ENCODE peak calls at places on chromosomes 13 and 19, in eight cellular contexts. Q, R, C, I, B, P, J and S are unnamed samples.

GRCh38 chr13:35887028-35887666 is 244.0 kb downstream of the DCLK1 start:
- DNase-seq in Q (no peak), R (no peak), C (no peak), I (no peak), B (no peak), P (no peak), J (no peak), S (no peak)

GRCh38 chr19:55677572-55678028 is 2.6 kb downstream of the EPN1 start:
- DNase-seq in Q (no peak), R (no peak), C (peak; percentile 50), I (peak; percentile 53), B (no peak), P (no peak), J (no peak), S (no peak)

GRCh38 chr19:21101511-21102242 is 19.7 kb downstream of the ZNF714 start:
- DNase-seq in Q (no peak), R (peak; percentile 32), C (no peak), I (no peak), B (no peak), P (peak; percentile 16), J (no peak), S (no peak)

GRCh38 chr13:46179576-46180368 is 2.2 kb downstream of the LCP1 start:
- DNase-seq in Q (peak; percentile 81), R (no peak), C (peak; percentile 72), I (peak; percentile 73), B (peak; percentile 81), P (no peak), J (no peak), S (no peak)

GRCh38 chr19:47796785-47797184 is 7.6 kb downstream of the TPRX1 start:
- DNase-seq in Q (no peak), R (no peak), C (no peak), I (no peak), B (no peak), P (no peak), J (no peak), S (no peak)

GRCh38 chr13:80988752-80989151 is 647.8 kb upstream of the SPRY2 start:
- DNase-seq in Q (no peak), R (no peak), C (no peak), I (no peak), B (no peak), P (no peak), J (no peak), S (no peak)

GRCh38 chr13:93450226-93450625 is 223.6 kb downstream of the GPC6 start:
- DNase-seq in Q (no peak), R (peak; percentile 79), C (no peak), I (no peak), B (no peak), P (peak; percentile 54), J (no peak), S (peak; percentile 10)

GRCh38 chr19:56141416-56141992 is 417 bp downstream of the ZNF444 start:
- DNase-seq in Q (peak; percentile 54), R (no peak), C (peak; percentile 25), I (no peak), B (peak; percentile 61), P (peak; percentile 59), J (no peak), S (no peak)

GRCh38 chr19:32606289-32606688 is 25.3 kb downstream of the PDCD5 start:
- DNase-seq in Q (no peak), R (no peak), C (no peak), I (no peak), B (no peak), P (no peak), J (no peak), S (no peak)

GRCh38 chr13:71626396-71626795 is 240.6 kb downstream of the DACH1 start:
- DNase-seq in Q (no peak), R (no peak), C (no peak), I (no peak), B (no peak), P (no peak), J (no peak), S (no peak)

GRCh38 chr19:17090501-17091074 is 15.0 kb downstream of the MYO9B start:
- DNase-seq in Q (no peak), R (peak; percentile 73), C (no peak), I (no peak), B (no peak), P (peak; percentile 29), J (no peak), S (no peak)

GRCh38 chr19:13887039-13887438 is 10.1 kb downstream of the NANOS3 start:
- DNase-seq in Q (no peak), R (no peak), C (no peak), I (no peak), B (no peak), P (peak; percentile 43), J (no peak), S (no peak)

GRCh38 chr13:111893607-111894443 is 173.1 kb upstream of the SOX1 start:
- DNase-seq in Q (no peak), R (no peak), C (no peak), I (no peak), B (no peak), P (no peak), J (no peak), S (no peak)

GRCh38 chr13:99911069-99911964 is 60.2 kb downstream of the ZIC5 start:
- DNase-seq in Q (no peak), R (no peak), C (no peak), I (no peak), B (no peak), P (no peak), J (no peak), S (no peak)

GRCh38 chr19:38485541-38486285 is 52.2 kb downstream of the RYR1 start:
- DNase-seq in Q (no peak), R (no peak), C (no peak), I (no peak), B (no peak), P (no peak), J (no peak), S (no peak)

GRCh38 chr19:46416077-46416709 is 2.8 kb upstream of the CCDC8 start:
- DNase-seq in Q (no peak), R (peak; percentile 88), C (peak; percentile 77), I (peak; percentile 67), B (no peak), P (peak; percentile 86), J (peak; percentile 85), S (no peak)

GRCh38 chr13:104043184-104043583 is 977.0 kb upstream of the SLC10A2 start:
- DNase-seq in Q (no peak), R (peak; percentile 17), C (no peak), I (no peak), B (no peak), P (no peak), J (no peak), S (peak; percentile 10)

GRCh38 chr13:32323912-32324311 is 8.6 kb downstream of the BRCA2 start:
- DNase-seq in Q (no peak), R (peak; percentile 81), C (no peak), I (no peak), B (no peak), P (peak; percentile 83), J (no peak), S (no peak)

DNA sequence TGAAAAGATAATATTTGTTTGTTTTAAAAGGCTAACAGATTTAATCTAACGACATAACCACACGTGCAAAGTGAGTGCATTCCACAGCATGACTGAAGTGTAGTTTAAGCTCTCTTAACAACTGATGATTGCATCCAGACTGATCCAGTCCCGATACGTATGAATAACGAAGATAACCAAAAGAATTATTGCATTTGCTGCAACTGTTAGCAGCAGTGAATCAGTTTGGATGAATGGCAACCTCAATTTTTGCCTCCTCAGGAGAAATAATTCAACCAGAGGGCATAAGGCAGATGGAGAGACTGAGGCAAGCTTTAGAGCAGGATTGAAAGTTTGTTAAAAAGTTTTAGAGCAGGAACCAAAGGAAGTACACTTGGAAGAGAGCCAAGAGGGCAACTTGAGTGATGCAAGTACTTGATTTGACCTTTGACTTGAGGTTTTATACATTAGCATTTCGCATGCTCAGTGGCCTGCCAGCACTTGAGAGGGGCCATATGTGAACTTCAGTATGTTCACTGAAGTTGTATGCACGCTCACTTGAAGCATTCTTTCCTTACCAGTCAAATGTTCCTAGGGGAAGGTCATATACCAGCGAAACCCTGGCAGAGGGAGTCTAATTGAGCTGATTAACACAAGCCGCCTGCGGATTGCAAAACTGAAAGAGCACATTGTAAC is 835.0 kb upstream of the PCDH20 start:
- DNase-seq in Q (no peak), R (peak; percentile 6), C (no peak), I (no peak), B (no peak), P (peak; percentile 0), J (no peak), S (no peak)
- H3K27ac ChIP-seq in Q (no peak overlapping the region), R (no peak overlapping the region), C (no peak overlapping the region), I (no peak overlapping the region), B (no peak overlapping the region), P (no peak overlapping the region), J (no peak overlapping the region), S (no peak overlapping the region)

DNA sequence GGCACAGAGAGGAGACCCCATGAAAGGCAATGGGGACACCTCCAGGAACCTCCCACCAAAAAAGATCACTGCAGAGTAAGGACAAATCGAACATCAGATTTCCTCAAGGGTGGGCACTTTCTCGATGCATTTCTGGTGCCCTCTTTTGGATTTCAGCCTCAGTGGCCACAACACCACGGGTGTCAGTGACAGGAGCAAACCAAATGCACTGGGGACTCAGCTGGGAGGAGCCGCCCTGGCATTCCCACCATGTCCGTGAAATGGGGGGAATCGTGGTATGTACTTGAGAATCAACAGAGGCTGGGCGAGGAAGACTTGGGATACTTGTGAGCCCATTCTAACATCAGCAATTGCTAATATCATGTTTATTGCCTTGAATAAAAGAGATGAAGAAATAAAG is 16.3 kb downstream of the FAM187B start:
- DNase-seq in Q (no peak), R (no peak), C (no peak), I (no peak), B (no peak), P (no peak), J (no peak), S (no peak)
- H3K27ac ChIP-seq in Q (peak overlapping the region; percentile 95), R (no peak overlapping the region), C (peak overlapping the region; percentile 83), I (peak overlapping the region; percentile 51), B (no peak overlapping the region), P (no peak overlapping the region), J (no peak overlapping the region), S (no peak overlapping the region)

GRCh38 chr19:6271251-6271650 is 8.5 kb downstream of the MLLT1 start:
- DNase-seq in Q (no peak), R (peak; percentile 34), C (no peak), I (no peak), B (no peak), P (peak; percentile 67), J (no peak), S (no peak)

GRCh38 chr19:6272411-6272791 is 7.4 kb downstream of the MLLT1 start:
- DNase-seq in Q (no peak), R (no peak), C (no peak), I (no peak), B (no peak), P (no peak), J (no peak), S (no peak)

GRCh38 chr19:6270822-6271221 is 9.0 kb downstream of the MLLT1 start:
- DNase-seq in Q (no peak), R (no peak), C (no peak), I (no peak), B (no peak), P (no peak), J (no peak), S (no peak)

GRCh38 chr19:6272913-6273600 is 6.7 kb downstream of the MLLT1 start:
- DNase-seq in Q (no peak), R (no peak), C (no peak), I (no peak), B (no peak), P (no peak), J (no peak), S (no peak)

GRCh38 chr19:6271721-6272410 is 7.9 kb downstream of the MLLT1 start:
- DNase-seq in Q (no peak), R (peak; percentile 82), C (no peak), I (peak; percentile 94), B (no peak), P (peak; percentile 89), J (no peak), S (no peak)
- H3K27ac ChIP-seq in Q (no peak overlapping the region), R (peak overlapping the region; percentile 96), C (no peak overlapping the region), I (peak overlapping the region; percentile 78), B (no peak overlapping the region), P (peak overlapping the region; percentile 97), J (no peak overlapping the region), S (no peak overlapping the region)

GRCh38 chr13:75901509-75901908 is 265.4 kb downstream of the LMO7 start:
- DNase-seq in Q (no peak), R (no peak), C (no peak), I (no peak), B (no peak), P (no peak), J (no peak), S (no peak)
- H3K27ac ChIP-seq in Q (no peak overlapping the region), R (no peak overlapping the region), C (no peak overlapping the region), I (no peak overlapping the region), B (no peak overlapping the region), P (no peak overlapping the region), J (no peak overlapping the region), S (no peak overlapping the region)